ENCODE peak calls at places on chromosomes 11 and 22, in nine cellular contexts. A, Q, T, C, Y, W, B, L and O are unnamed samples.
A peak's percentile ranks its signal among the peaks of the same experiment; 100 is the strongest.

GRCh38 chr22:40829131-40829530 is 10.0 kb upstream of the SLC25A17 start:
- DNase-seq in A (no peak), Q (no peak), T (no peak), C (no peak), Y (no peak), W (no peak), B (no peak), L (no peak), O (no peak)

GRCh38 chr11:76156971-76157427 is 49.3 kb downstream of the WNT11 start:
- DNase-seq in A (no peak), Q (no peak), T (no peak), C (no peak), Y (no peak), W (no peak), B (no peak), L (no peak), O (no peak)

GRCh38 chr22:38864361-38865191 is 7.4 kb downstream of the CBX6 start:
- DNase-seq in A (no peak), Q (peak; percentile 3), T (peak; percentile 34), C (no peak), Y (no peak), W (no peak), B (no peak), L (no peak), O (no peak)

GRCh38 chr11:10375280-10376048 is 70.6 kb downstream of the ADM start:
- DNase-seq in A (no peak), Q (no peak), T (peak; percentile 98), C (peak; percentile 36), Y (peak; percentile 96), W (no peak), B (peak; percentile 70), L (no peak), O (peak; percentile 55)

GRCh38 chr11:104142701-104143100 is 21.2 kb downstream of the PDGFD start:
- DNase-seq in A (no peak), Q (no peak), T (no peak), C (no peak), Y (no peak), W (no peak), B (no peak), L (no peak), O (no peak)

GRCh38 chr11:132886335-132886734 is 646.0 kb downstream of the OPCML start:
- DNase-seq in A (no peak), Q (no peak), T (no peak), C (no peak), Y (no peak), W (no peak), B (peak; percentile 50), L (peak; percentile 40), O (no peak)

GRCh38 chr11:17989306-17989705 is 23.5 kb downstream of the SERGEF start:
- DNase-seq in A (no peak), Q (no peak), T (no peak), C (no peak), Y (no peak), W (no peak), B (no peak), L (no peak), O (no peak)

GRCh38 chr11:6413791-6414231 is 5.1 kb downstream of the APBB1 start:
- DNase-seq in A (no peak), Q (no peak), T (no peak), C (no peak), Y (no peak), W (no peak), B (no peak), L (no peak), O (no peak)

GRCh38 chr11:45580399-45580798 is 85.0 kb downstream of the CHST1 start:
- DNase-seq in A (peak; percentile 18), Q (peak; percentile 61), T (peak; percentile 43), C (peak; percentile 10), Y (no peak), W (no peak), B (peak; percentile 50), L (peak; percentile 10), O (peak; percentile 28)

GRCh38 chr11:130592056-130592455 is 143.6 kb downstream of the ADAMTS15 start:
- DNase-seq in A (no peak), Q (no peak), T (peak; percentile 38), C (no peak), Y (no peak), W (no peak), B (peak; percentile 52), L (peak; percentile 70), O (no peak)

GRCh38 chr11:132301465-132301864 is 931.0 kb downstream of the NTM start:
- DNase-seq in A (no peak), Q (no peak), T (no peak), C (no peak), Y (no peak), W (no peak), B (no peak), L (no peak), O (no peak)

GRCh38 chr11:88292156-88292844 is 45.2 kb downstream of the CTSC start:
- DNase-seq in A (peak; percentile 31), Q (no peak), T (peak; percentile 51), C (no peak), Y (no peak), W (peak; percentile 51), B (peak; percentile 33), L (peak; percentile 31), O (no peak)

GRCh38 chr22:44542561-44543222 is 44.7 kb upstream of the RTL6 start:
- DNase-seq in A (no peak), Q (no peak), T (no peak), C (no peak), Y (no peak), W (no peak), B (no peak), L (no peak), O (no peak)

DNA sequence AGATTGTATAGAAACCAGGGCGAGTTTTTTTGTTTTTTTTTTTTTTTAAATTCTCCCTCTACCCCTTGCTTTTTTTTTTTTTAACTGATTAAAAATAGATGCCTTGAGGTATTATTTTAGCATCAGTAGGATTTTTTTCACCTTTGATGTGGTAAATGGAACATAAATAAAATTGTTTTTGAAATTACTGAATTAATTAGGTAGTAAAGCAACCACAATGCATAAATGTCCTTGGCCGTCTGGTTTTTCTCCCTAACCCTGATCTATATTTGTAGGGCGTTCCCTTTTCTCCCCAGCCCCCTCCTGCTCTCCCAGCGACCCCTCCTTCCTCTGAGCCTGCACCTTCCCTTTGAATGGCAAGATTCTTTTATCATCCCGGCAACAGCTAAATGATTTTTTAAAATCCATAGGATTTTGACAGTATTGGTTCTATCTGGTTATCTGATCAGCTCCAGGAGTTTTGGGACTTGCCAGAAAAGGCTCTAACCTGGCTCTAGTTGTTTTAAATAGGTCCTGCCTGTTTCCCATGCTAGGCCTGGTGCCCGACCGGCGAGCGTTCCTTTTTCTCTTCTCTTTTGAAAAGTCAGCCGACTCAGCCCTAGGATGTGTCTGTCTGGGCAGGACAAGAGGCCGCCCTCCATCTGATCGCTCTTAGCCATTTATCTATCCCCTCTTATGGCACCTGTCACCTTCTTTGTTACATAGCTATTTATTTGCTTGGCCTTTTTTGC is 108.0 kb downstream of the ZBTB16 start:
- DNase-seq in A (no peak), Q (no peak), T (no peak), C (no peak), Y (no peak), W (no peak), B (no peak), L (no peak), O (peak; percentile 60)
- H3K4me3 ChIP-seq in A (no peak overlapping the region), Q (no peak overlapping the region), T (no peak overlapping the region), C (no peak overlapping the region), Y (no peak overlapping the region), W (no peak overlapping the region), B (no peak overlapping the region), L (no peak overlapping the region), O (no peak overlapping the region)

GRCh38 chr11:118699508-118700220 is 20.2 kb upstream of the TREH start:
- DNase-seq in A (no peak), Q (no peak), T (no peak), C (no peak), Y (no peak), W (peak; percentile 76), B (no peak), L (no peak), O (no peak)
- TF ChIP-seq CTCF in A (no peak), Q (no peak), T (no peak), C (no peak), Y (no peak), W (no peak), B (no peak), L (no peak), O (no peak)

GRCh38 chr11:7484645-7485044 is 661 bp upstream of the OLFML1 start:
- DNase-seq in A (no peak), Q (no peak), T (no peak), C (no peak), Y (no peak), W (no peak), B (no peak), L (no peak), O (no peak)
- H3K4me3 ChIP-seq in A (no peak overlapping the region), Q (no peak overlapping the region), T (no peak overlapping the region), C (no peak overlapping the region), Y (no peak overlapping the region), W (no peak overlapping the region), B (no peak overlapping the region), L (no peak overlapping the region), O (no peak overlapping the region)

GRCh38 chr11:78079232-78080083 is at the start of gene NDUFC2:
- DNase-seq in A (peak; percentile 88), Q (peak; percentile 90), T (peak; percentile 82), C (peak; percentile 91), Y (peak; percentile 40), W (peak; percentile 88), B (peak; percentile 88), L (peak; percentile 51), O (peak; percentile 85)
- TF ChIP-seq CTCF in A (no peak), Q (no peak), T (no peak), C (no peak), Y (peak; percentile 12), W (no peak), B (no peak), L (no peak), O (no peak)

GRCh38 chr22:37565830-37566229 is 5.5 kb downstream of the CDC42EP1 start:
- DNase-seq in A (no peak), Q (no peak), T (no peak), C (no peak), Y (no peak), W (no peak), B (no peak), L (no peak), O (no peak)
- H3K4me3 ChIP-seq in A (no peak overlapping the region), Q (no peak overlapping the region), T (no peak overlapping the region), C (no peak overlapping the region), Y (no peak overlapping the region), W (peak overlapping the region; percentile 16), B (no peak overlapping the region), L (no peak overlapping the region), O (no peak overlapping the region)

DNA sequence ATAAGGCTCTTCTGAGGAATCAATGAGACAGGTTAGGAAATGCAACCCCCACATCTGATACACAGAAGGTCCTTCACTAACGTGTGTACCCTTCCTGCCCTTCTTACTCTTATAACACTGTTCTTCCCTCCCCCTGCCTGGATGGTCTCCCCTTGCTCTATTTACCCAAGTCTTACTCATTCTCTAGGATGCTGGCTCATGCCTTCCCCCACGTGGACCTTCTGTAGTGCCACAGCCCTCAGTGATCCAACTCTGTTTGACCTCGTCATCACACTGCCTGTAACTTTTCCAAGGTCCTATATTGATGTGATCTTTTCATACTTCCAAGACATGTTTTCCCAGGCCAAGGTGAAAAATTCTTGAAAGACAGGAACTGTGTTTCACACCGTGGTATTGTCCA is 79.8 kb downstream of the C11orf58 start:
- DNase-seq in A (peak; percentile 29), Q (no peak), T (peak; percentile 15), C (no peak), Y (no peak), W (no peak), B (peak; percentile 22), L (peak; percentile 44), O (no peak)
- TF ChIP-seq CTCF in A (no peak), Q (no peak), T (no peak), C (no peak), Y (no peak), W (no peak), B (no peak), L (no peak), O (no peak)

GRCh38 chr11:65390099-65390941 is 3.9 kb downstream of the FRMD8 start:
- DNase-seq in A (no peak), Q (no peak), T (no peak), C (no peak), Y (no peak), W (no peak), B (no peak), L (no peak), O (no peak)
- H3K4me3 ChIP-seq in A (no peak overlapping the region), Q (no peak overlapping the region), T (no peak overlapping the region), C (no peak overlapping the region), Y (no peak overlapping the region), W (no peak overlapping the region), B (peak overlapping the region; percentile 18), L (no peak overlapping the region), O (peak overlapping the region; percentile 1)